ENCODE peak calls at places on chromosomes 12 and 14, in five cellular contexts. I is GM23338, P is H1, O is HepG2, B is GM12878. R is an unnamed sample.

GRCh38 chr14:71751264-71751663 is 181.0 kb upstream of the RGS6 start:
- DNase-seq in P (no peak), I (no peak), O (no peak), B (no peak), R (peak)

GRCh38 chr12:38159092-38159551 is 157.5 kb upstream of the ALG10B start:
- DNase-seq in P (no peak), B (no peak), I (no peak), O (no peak), R (no peak)

GRCh38 chr12:1217191-1217949 is 226.3 kb downstream of the ERC1 start:
- DNase-seq in O (no peak), I (no peak), P (no peak), B (no peak), R (no peak)

GRCh38 chr14:22500954-22501353 is 88.1 kb downstream of the DAD1 start:
- DNase-seq in P (no peak), B (no peak), I (no peak), O (no peak), R (no peak)

GRCh38 chr14:35231207-35231755 is 60.9 kb upstream of the PSMA6 start:
- DNase-seq in P (no peak), B (no peak), I (no peak), O (no peak), R (no peak)

GRCh38 chr14:26960049-26960688 is 362.3 kb upstream of the NOVA1 start:
- DNase-seq in O (no peak), I (peak), B (no peak), P (no peak), R (no peak)

GRCh38 chr12:52020539-52021336 is 14.0 kb downstream of the TAMALIN start:
- DNase-seq in B (no peak), O (peak), P (peak), I (peak), R (peak)

GRCh38 chr14:104879201-104879982 is 14.3 kb downstream of the CEP170B start:
- DNase-seq in P (peak), O (no peak), B (no peak), I (no peak), R (no peak)

GRCh38 chr12:76226397-76226796 is 121.8 kb downstream of the BBS10 start:
- DNase-seq in B (no peak), I (no peak), O (no peak), P (no peak), R (no peak)

GRCh38 chr12:124497658-124498057 is 69.8 kb downstream of the NCOR2 start:
- DNase-seq in P (no peak), I (no peak), O (no peak), B (no peak), R (no peak)

GRCh38 chr12:51318846-51319570 is 5.0 kb downstream of the BIN2 start:
- DNase-seq in P (no peak), I (no peak), B (peak), O (no peak), R (no peak)

GRCh38 chr12:21617030-21617429 is 12.4 kb upstream of the GYS2 start:
- DNase-seq in B (no peak), O (no peak), P (no peak), I (no peak), R (no peak)

GRCh38 chr12:21618566-21618965 is 13.9 kb upstream of the GYS2 start:
- DNase-seq in B (no peak), O (no peak), P (no peak), I (no peak), R (no peak)

GRCh38 chr12:21615441-21615840 is 10.8 kb upstream of the GYS2 start:
- DNase-seq in P (no peak), B (no peak), O (no peak), I (no peak), R (no peak)

GRCh38 chr12:21614510-21614909 is 9.9 kb upstream of the GYS2 start:
- DNase-seq in P (no peak), O (no peak), I (no peak), B (no peak), R (no peak)

DNA sequence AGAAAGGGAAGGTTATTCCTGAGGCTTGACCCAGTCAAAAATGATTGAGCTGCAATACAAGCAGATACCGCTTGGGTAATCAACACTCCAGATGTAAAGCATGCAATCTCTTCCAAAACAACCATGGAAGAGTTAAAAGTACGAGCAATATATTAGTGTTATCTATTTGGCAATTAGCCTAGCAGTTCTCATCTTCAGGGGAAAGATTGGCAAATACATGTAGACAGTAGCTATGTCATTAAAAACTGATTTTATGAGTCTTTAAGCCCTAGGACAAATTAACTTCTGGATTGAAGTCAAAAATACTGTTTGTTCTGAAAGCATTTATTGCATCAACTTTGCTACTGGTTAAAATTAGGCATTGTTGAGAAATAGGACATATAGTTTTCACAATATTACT is 9.3 kb upstream of the GYS2 start:
- DNase-seq in B (no peak), O (no peak), I (peak), P (no peak), R (peak)
- TF ChIP-seq CREB1 in B (no peak), O (no peak), I (no peak), P (no peak), R (no peak)

GRCh38 chr12:2637371-2637770 is 157.4 kb upstream of the FKBP4 start:
- DNase-seq in I (no peak), B (no peak), P (no peak), O (no peak), R (no peak)
- H3K27ac ChIP-seq in I (no peak), B (no peak), P (no peak), O (no peak), R (no peak)

DNA sequence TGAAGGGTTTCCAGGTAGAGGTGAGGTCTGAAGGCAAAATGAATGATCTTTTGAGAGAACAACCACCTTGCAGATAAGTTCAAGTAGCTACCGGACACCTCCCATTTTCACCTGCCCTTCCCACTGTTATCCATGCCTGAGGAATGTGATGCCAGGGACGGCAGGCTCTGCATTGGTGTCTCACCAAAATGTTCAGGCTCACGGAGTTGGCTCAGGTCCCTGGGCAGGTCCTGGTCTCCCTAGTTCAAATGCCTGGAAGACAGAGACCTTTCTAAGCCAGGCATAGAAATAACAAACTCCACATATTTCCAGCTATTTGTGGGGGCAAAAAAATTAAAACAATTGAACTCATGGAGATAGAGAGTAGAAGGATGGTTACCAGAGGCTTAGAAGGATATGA is 36.0 kb downstream of the TMEM63C start:
- DNase-seq in P (no peak), O (no peak), I (no peak), B (no peak), R (no peak)
- TF ChIP-seq CREB1 in P (no peak), O (no peak), I (no peak), B (no peak), R (no peak)

DNA sequence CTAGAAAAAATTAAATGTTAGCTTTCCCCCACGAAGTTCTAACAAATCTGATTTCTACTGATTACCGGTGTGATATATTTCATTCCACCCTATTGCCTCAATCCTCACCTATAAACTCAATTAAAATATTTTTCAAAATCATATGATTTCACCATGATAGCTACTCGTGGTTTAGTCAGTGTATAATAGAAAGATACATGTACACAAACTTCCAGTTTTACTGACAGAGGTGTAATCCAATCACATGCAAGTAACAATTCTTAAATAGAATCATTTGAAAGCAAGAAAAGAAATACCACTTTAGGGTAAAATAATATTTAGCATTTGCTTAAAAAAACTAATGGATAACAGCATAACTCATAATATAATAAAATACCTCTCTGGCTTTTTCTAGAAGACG is 55.0 kb upstream of the C12orf50 start:
- DNase-seq in P (no peak), I (no peak), B (no peak), O (no peak), R (no peak)
- H3K27ac ChIP-seq in P (no peak), I (no peak), B (no peak), O (no peak), R (no peak)

GRCh38 chr14:68133856-68134255 is 314.3 kb downstream of the RAD51B start:
- DNase-seq in P (no peak), I (no peak), O (no peak), B (no peak), R (no peak)
- TF ChIP-seq CREB1 in P (no peak), I (no peak), O (no peak), B (no peak), R (no peak)

GRCh38 chr14:61460853-61461611 is 139.7 kb downstream of the PRKCH start:
- DNase-seq in B (no peak), O (peak), P (peak), I (no peak), R (peak)

GRCh38 chr14:61459229-61459628 is 137.8 kb downstream of the PRKCH start:
- DNase-seq in P (no peak), B (no peak), I (no peak), O (no peak), R (no peak)

GRCh38 chr14:61461808-61462275 is 140.5 kb downstream of the PRKCH start:
- DNase-seq in O (peak), P (peak), B (no peak), I (peak), R (peak)

GRCh38 chr14:61458766-61459165 is 137.4 kb downstream of the PRKCH start:
- DNase-seq in I (no peak), O (no peak), B (no peak), P (peak), R (no peak)

DNA sequence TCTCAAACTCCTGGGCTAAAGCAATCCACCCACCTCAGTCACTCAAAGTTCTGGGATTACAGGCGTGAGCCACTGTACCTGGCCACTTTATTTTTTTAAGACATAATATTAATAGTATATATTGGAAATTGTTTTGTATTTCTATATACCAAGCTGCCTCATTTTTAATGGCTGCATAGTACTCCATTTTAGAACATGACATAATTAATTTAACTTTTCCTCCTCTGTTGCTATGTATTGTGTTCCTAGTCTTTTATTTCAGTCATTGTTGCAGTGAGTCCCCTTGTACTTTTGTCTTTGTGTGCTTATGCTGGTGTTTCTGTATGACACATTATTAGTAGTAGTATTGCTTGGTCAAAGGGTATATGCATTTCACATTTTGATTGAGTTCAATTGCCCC is 138.7 kb downstream of the PRKCH start:
- DNase-seq in O (no peak), P (no peak), B (no peak), I (no peak), R (no peak)
- H3K27ac ChIP-seq in O (no peak), P (no peak), B (no peak), I (no peak), R (no peak)